ENCODE peak calls at places on chromosomes 11 and 22, in four cellular contexts. P is H1, S is K562, R is GM12878. C is an unnamed sample.

GRCh38 chr22:35299217-35299716 is 427 bp upstream of the TOM1 start:
- DNase-seq in P (no peak), S (no peak), R (no peak), C (no peak)

GRCh38 chr11:72609045-72609444 is 65.2 kb downstream of the PDE2A start:
- DNase-seq in P (no peak), S (peak; percentile 59), R (no peak), C (peak; percentile 30)

GRCh38 chr11:134466035-134466908 is 54.2 kb upstream of the B3GAT1 start:
- DNase-seq in P (peak; percentile 55), S (no peak), R (no peak), C (no peak)

GRCh38 chr22:49124588-49124987 is 703.1 kb downstream of the BRD1 start:
- DNase-seq in P (no peak), S (no peak), R (no peak), C (no peak)

GRCh38 chr11:18064450-18065048 is 18.5 kb upstream of the TPH1 start:
- DNase-seq in P (no peak), S (no peak), R (no peak), C (no peak)

GRCh38 chr11:12826441-12826840 is 152.2 kb downstream of the TEAD1 start:
- DNase-seq in P (no peak), S (no peak), R (no peak), C (no peak)

GRCh38 chr11:73752216-73752867 is 8.5 kb downstream of the RAB6A start:
- DNase-seq in P (peak; percentile 39), S (no peak), R (no peak), C (no peak)

GRCh38 chr11:134562941-134563471 is 151.0 kb upstream of the B3GAT1 start:
- DNase-seq in P (peak; percentile 26), S (no peak), R (no peak), C (no peak)

GRCh38 chr11:10032991-10033390 is 261.0 kb downstream of the SBF2 start:
- DNase-seq in P (no peak), S (no peak), R (no peak), C (peak; percentile 29)

GRCh38 chr11:69510471-69511357 is 29.3 kb downstream of the LINC01488 start:
- DNase-seq in P (no peak), S (no peak), R (no peak), C (peak; percentile 72)

GRCh38 chr11:131064373-131064991 is 148.2 kb upstream of the SNX19 start:
- DNase-seq in P (peak; percentile 93), S (peak; percentile 64), R (peak; percentile 5), C (peak; percentile 70)

GRCh38 chr11:129270471-129270870 is 78.3 kb upstream of the ARHGAP32 start:
- DNase-seq in P (no peak), S (no peak), R (no peak), C (no peak)

GRCh38 chr11:130830563-130830950 is 85.7 kb downstream of the SNX19 start:
- DNase-seq in P (no peak), S (no peak), R (no peak), C (no peak)

GRCh38 chr11:14380947-14381555 is 22.1 kb upstream of the RRAS2 start:
- DNase-seq in P (peak; percentile 81), S (no peak), R (no peak), C (peak; percentile 36)

GRCh38 chr22:50696799-50697561 is 24.4 kb downstream of the SHANK3 start:
- DNase-seq in P (peak; percentile 84), S (peak; percentile 51), R (no peak), C (no peak)

GRCh38 chr11:3161309-3161708 is 3.8 kb downstream of the OSBPL5 start:
- DNase-seq in P (no peak), S (no peak), R (no peak), C (no peak)

GRCh38 chr11:106625566-106625965 is 392.7 kb downstream of the GUCY1A2 start:
- DNase-seq in P (no peak), S (no peak), R (no peak), C (peak; percentile 12)

GRCh38 chr11:18192988-18193387 is 20.4 kb downstream of the MRGPRX4 start:
- DNase-seq in P (no peak), S (no peak), R (peak; percentile 7), C (no peak)

GRCh38 chr22:29071261-29072045 is 1.4 kb upstream of the KREMEN1 start:
- DNase-seq in P (peak; percentile 78), S (no peak), R (no peak), C (peak; percentile 7)

GRCh38 chr11:26348776-26349175 is 16.8 kb downstream of the ANO3 start:
- DNase-seq in P (no peak), S (no peak), R (no peak), C (no peak)

GRCh38 chr11:19820100-19820499 is 107.5 kb downstream of the NAV2 start:
- DNase-seq in P (no peak), S (no peak), R (no peak), C (peak; percentile 29)

GRCh38 chr11:124887667-124888013 is 10.0 kb downstream of the ROBO4 start:
- DNase-seq in P (no peak), S (no peak), R (no peak), C (no peak)

GRCh38 chr22:46931414-46931813 is 169.0 kb downstream of the TBC1D22A start:
- DNase-seq in P (peak; percentile 43), S (no peak), R (no peak), C (no peak)

GRCh38 chr11:61697093-61697492 is 16.9 kb downstream of the DAGLA start:
- DNase-seq in P (no peak), S (no peak), R (no peak), C (no peak)

GRCh38 chr11:3942160-3942955 is 86.9 kb downstream of the STIM1 start:
- DNase-seq in P (no peak), S (no peak), R (no peak), C (no peak)

GRCh38 chr11:36110698-36111410 is 167.0 kb downstream of the LDLRAD3 start:
- DNase-seq in P (no peak), S (no peak), R (no peak), C (no peak)

GRCh38 chr22:48141301-48141700 is 1378.9 kb downstream of the TBC1D22A start:
- DNase-seq in P (no peak), S (no peak), R (no peak), C (no peak)

GRCh38 chr11:47189100-47189834 is 3.0 kb upstream of the PACSIN3 start:
- DNase-seq in P (no peak), S (no peak), R (no peak), C (peak; percentile 86)

GRCh38 chr22:35611891-35612576 is 5.1 kb downstream of the MB start:
- DNase-seq in P (no peak), S (no peak), R (peak; percentile 32), C (no peak)

GRCh38 chr11:105899776-105900175 is 122.3 kb downstream of the MSANTD4 start:
- DNase-seq in P (no peak), S (no peak), R (no peak), C (no peak)

GRCh38 chr22:44147821-44148574 is 32.7 kb upstream of the PARVG start:
- DNase-seq in P (peak; percentile 84), S (no peak), R (no peak), C (peak; percentile 36)

GRCh38 chr11:70503201-70503877 is 105.0 kb downstream of the CTTN start:
- DNase-seq in P (no peak), S (no peak), R (no peak), C (no peak)

GRCh38 chr11:1749787-1750351 is 526 bp downstream of the IFITM10 start:
- DNase-seq in P (no peak), S (no peak), R (no peak), C (peak; percentile 78)

GRCh38 chr22:36369922-36370781 is 17.6 kb downstream of the MYH9 start:
- DNase-seq in P (no peak), S (peak; percentile 57), R (no peak), C (peak; percentile 41)

GRCh38 chr11:92627615-92628201 is 341.7 kb upstream of the MTNR1B start:
- DNase-seq in P (no peak), S (no peak), R (no peak), C (peak; percentile 31)

GRCh38 chr11:19071255-19071654 is 10.7 kb upstream of the MRGPRX2 start:
- DNase-seq in P (peak; percentile 75), S (peak; percentile 88), R (peak; percentile 48), C (peak; percentile 82)

GRCh38 chr11:75728992-75729391 is 11.4 kb downstream of the MOGAT2 start:
- DNase-seq in P (no peak), S (no peak), R (no peak), C (no peak)

DNA sequence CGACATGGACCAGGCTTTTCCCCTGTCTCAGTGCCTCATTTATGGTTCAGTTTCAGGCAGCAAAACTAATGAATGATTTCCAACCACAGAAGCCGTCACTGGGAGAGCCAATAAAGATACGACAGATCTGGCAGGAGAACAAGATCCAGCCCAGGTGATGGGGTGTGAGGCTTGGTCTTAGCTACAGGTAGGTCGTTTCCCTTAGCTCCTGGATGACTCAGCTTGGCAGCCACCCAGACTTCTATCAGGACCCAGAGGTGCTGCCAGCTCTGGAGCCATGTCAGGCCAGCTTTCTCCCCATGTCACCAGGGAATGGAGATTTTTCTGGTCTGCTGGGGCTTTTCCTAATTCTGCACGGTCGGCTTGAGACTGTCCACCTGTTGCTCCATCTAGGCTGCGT is 36.3 kb upstream of the APOBEC3A start:
- DNase-seq in P (no peak), S (no peak), R (no peak), C (no peak)
- TF ChIP-seq CHD1 in P (no peak), S (no peak), R (no peak), C (no peak)

DNA sequence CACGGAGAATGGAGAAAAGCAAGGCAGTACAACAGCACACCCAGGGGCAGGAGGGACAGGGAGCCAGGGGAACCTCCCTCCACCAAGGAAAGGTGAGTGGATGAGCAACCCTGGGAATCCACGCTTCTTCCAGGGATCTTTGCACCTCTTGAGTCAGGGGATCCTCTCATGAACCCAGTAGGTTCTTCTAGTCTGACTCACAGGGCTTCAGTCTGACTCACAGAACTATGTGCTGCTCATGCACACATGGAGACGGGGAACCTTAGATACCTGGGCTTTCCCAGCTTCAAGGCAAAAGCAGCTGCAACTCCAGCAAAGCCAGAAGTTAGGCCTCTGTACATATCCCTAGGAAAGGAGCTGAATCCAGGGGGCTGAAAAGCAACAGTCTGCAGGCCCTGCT is 1021.4 kb upstream of the TENM4 start:
- DNase-seq in P (no peak), S (no peak), R (no peak), C (no peak)
- TF ChIP-seq CHD1 in P (no peak), S (no peak), R (no peak), C (no peak)

GRCh38 chr22:24140357-24140756 is 40.9 kb upstream of the SUSD2 start:
- DNase-seq in P (no peak), S (no peak), R (no peak), C (peak; percentile 40)

GRCh38 chr22:24142831-24143230 is 38.5 kb upstream of the SUSD2 start:
- DNase-seq in P (no peak), S (no peak), R (no peak), C (no peak)

GRCh38 chr22:24144056-24144455 is 37.2 kb upstream of the SUSD2 start:
- DNase-seq in P (no peak), S (no peak), R (no peak), C (no peak)

GRCh38 chr22:24141586-24141985 is 39.7 kb upstream of the SUSD2 start:
- DNase-seq in P (no peak), S (no peak), R (no peak), C (peak; percentile 63)

GRCh38 chr22:24142241-24142640 is 39.0 kb upstream of the SUSD2 start:
- DNase-seq in P (no peak), S (no peak), R (no peak), C (no peak)
- TF ChIP-seq CHD1 in P (no peak), S (no peak), R (no peak), C (no peak)

DNA sequence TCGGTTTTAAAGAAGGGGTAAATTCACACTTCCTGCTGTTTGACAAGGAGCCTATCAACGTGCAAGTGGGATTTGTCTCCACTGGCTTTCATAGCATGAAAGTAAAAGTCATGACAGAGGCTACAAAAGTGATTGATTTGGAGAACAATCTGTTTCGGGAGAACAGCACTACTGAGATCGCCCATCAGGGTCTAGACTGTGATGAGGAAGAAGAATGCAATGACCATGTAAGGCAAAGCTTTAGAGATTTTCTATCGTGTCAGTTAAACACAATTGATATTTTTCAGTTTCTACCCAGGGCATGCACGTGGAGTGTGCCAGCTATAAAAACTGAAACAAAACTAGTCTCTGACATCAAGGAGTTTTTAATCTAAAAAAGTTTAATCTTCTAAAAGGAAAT is 41.7 kb downstream of the HORMAD2 start:
- DNase-seq in P (no peak), S (no peak), R (peak; percentile 2), C (no peak)
- TF ChIP-seq CHD1 in P (no peak), S (no peak), R (no peak), C (no peak)